ENCODE peak calls at places on chromosome 20, in ten cellular contexts. W, O, U, V, Y, H, T, P, A and D are unnamed samples.
A peak's percentile ranks its signal among the peaks of the same experiment; 100 is the strongest.

GRCh38 chr20:50996901-50997830 is 25.7 kb downstream of the KCNG1 start:
- DNase-seq in O (no peak), V (no peak), U (peak; percentile 62), A (no peak), W (no peak), Y (no peak), T (no peak), P (no peak), H (no peak), D (no peak)

GRCh38 chr20:61186771-61187170 is 65.3 kb upstream of the CDH4 start:
- DNase-seq in A (no peak), U (no peak), W (no peak), V (no peak), H (no peak), Y (no peak), T (no peak), P (no peak), O (no peak), D (no peak)

GRCh38 chr20:4135385-4136077 is 120.2 kb upstream of the RNF24 start:
- DNase-seq in T (peak; percentile 50), U (peak; percentile 99), Y (no peak), H (peak; percentile 96), V (no peak), P (no peak), O (peak; percentile 64), W (no peak), A (peak; percentile 55), D (no peak)

GRCh38 chr20:45857836-45858250 is 429 bp downstream of the ZSWIM3 start:
- DNase-seq in T (peak; percentile 80), W (no peak), P (no peak), H (no peak), O (no peak), U (no peak), Y (no peak), A (no peak), V (no peak), D (peak; percentile 83)

GRCh38 chr20:44050925-44051660 is 135.9 kb downstream of the JPH2 start:
- DNase-seq in T (no peak), A (no peak), V (no peak), O (peak; percentile 24), U (no peak), H (no peak), W (no peak), P (peak; percentile 51), Y (no peak), D (no peak)

GRCh38 chr20:23187759-23188158 is 101.6 kb upstream of the CD93 start:
- DNase-seq in H (no peak), T (no peak), V (no peak), P (peak; percentile 60), Y (no peak), A (peak; percentile 43), U (no peak), W (no peak), O (peak; percentile 53), D (no peak)

GRCh38 chr20:51871943-51872342 is 69.6 kb upstream of the SALL4 start:
- DNase-seq in H (no peak), A (no peak), P (no peak), O (no peak), T (no peak), V (no peak), U (peak; percentile 64), W (no peak), Y (no peak), D (no peak)

GRCh38 chr20:14817121-14817520 is 479.7 kb upstream of the FLRT3 start:
- DNase-seq in W (no peak), V (no peak), P (no peak), T (no peak), A (no peak), U (no peak), Y (no peak), H (no peak), O (no peak), D (no peak)

GRCh38 chr20:17628101-17628841 is 53.8 kb downstream of the RRBP1 start:
- DNase-seq in H (no peak), T (no peak), W (no peak), A (no peak), O (no peak), V (peak; percentile 35), U (no peak), P (peak; percentile 63), Y (no peak), D (no peak)

GRCh38 chr20:41276317-41276751 is 41.2 kb downstream of the ZHX3 start:
- DNase-seq in H (no peak), A (no peak), P (no peak), U (no peak), Y (no peak), O (no peak), W (no peak), T (no peak), V (no peak), D (no peak)

GRCh38 chr20:41273445-41273844 is 44.1 kb downstream of the ZHX3 start:
- DNase-seq in U (no peak), H (no peak), Y (no peak), T (no peak), V (no peak), P (no peak), O (no peak), W (no peak), A (no peak), D (no peak)

GRCh38 chr20:41275181-41275793 is 42.2 kb downstream of the ZHX3 start:
- DNase-seq in A (peak; percentile 24), V (no peak), O (peak; percentile 38), P (no peak), W (no peak), Y (no peak), U (peak; percentile 69), H (no peak), T (no peak), D (no peak)

GRCh38 chr20:41277049-41277448 is 40.5 kb downstream of the ZHX3 start:
- DNase-seq in T (no peak), P (no peak), O (no peak), U (no peak), A (no peak), V (no peak), W (no peak), H (no peak), Y (no peak), D (no peak)

GRCh38 chr20:41274152-41274551 is 43.4 kb downstream of the ZHX3 start:
- DNase-seq in O (no peak), T (no peak), W (no peak), U (no peak), P (no peak), Y (no peak), H (no peak), V (no peak), A (no peak), D (no peak)
- H3K27ac ChIP-seq in O (no peak overlapping the region), T (no peak overlapping the region), W (no peak overlapping the region), U (no peak overlapping the region), P (no peak overlapping the region), Y (no peak overlapping the region), H (no peak overlapping the region), V (no peak overlapping the region), A (no peak overlapping the region), D (no peak overlapping the region)

GRCh38 chr20:31841928-31842327 is 3.5 kb downstream of the FOXS1 start:
- DNase-seq in H (no peak), T (peak; percentile 75), P (no peak), O (no peak), W (no peak), V (peak; percentile 87), U (peak; percentile 79), A (no peak), Y (no peak), D (no peak)
- H3K27ac ChIP-seq in H (no peak overlapping the region), T (no peak overlapping the region), P (peak overlapping the region; percentile 62), O (no peak overlapping the region), W (no peak overlapping the region), V (peak overlapping the region; percentile 71), U (peak overlapping the region; percentile 17), A (no peak overlapping the region), Y (no peak overlapping the region), D (no peak overlapping the region)

DNA sequence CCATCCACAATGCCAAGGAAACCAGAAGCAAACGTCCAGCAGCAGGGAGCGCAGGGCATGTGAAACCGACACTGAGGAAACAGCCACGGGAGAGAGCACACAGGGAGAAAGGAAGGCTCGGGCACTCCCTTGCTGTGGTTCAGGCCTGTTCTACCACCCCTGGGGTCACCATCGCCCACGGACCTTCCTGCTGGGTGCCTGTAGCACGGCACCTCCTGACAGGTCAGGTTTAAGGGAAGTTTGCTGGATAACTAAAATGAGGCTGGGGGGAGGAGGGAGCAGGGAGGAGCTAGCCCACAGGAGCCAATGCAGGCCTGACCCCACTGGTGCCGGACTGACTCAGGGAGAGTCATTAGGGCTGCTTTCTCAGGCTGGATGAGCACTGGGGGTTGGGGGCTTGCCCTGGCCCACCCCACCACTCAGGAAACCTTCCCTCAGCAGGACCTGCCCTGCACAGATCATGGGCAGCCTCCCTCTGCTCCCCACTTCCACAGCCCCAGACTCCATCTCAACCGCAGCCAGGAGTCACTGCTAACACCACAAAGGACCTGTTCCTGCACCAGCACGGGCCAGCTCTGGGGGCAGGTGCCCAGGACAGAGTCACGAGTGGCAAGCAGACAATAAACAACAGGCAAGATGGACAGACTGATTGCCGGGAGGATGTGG is 2.3 kb downstream of the UCKL1 start:
- DNase-seq in U (no peak), T (no peak), Y (no peak), H (no peak), P (peak; percentile 76), V (no peak), O (no peak), W (no peak), A (no peak), D (no peak)
- H3K27ac ChIP-seq in U (no peak overlapping the region), T (no peak overlapping the region), Y (no peak overlapping the region), H (peak overlapping the region; percentile 99), P (peak overlapping the region; percentile 96), V (no peak overlapping the region), O (no peak overlapping the region), W (no peak overlapping the region), A (no peak overlapping the region), D (no peak overlapping the region)

DNA sequence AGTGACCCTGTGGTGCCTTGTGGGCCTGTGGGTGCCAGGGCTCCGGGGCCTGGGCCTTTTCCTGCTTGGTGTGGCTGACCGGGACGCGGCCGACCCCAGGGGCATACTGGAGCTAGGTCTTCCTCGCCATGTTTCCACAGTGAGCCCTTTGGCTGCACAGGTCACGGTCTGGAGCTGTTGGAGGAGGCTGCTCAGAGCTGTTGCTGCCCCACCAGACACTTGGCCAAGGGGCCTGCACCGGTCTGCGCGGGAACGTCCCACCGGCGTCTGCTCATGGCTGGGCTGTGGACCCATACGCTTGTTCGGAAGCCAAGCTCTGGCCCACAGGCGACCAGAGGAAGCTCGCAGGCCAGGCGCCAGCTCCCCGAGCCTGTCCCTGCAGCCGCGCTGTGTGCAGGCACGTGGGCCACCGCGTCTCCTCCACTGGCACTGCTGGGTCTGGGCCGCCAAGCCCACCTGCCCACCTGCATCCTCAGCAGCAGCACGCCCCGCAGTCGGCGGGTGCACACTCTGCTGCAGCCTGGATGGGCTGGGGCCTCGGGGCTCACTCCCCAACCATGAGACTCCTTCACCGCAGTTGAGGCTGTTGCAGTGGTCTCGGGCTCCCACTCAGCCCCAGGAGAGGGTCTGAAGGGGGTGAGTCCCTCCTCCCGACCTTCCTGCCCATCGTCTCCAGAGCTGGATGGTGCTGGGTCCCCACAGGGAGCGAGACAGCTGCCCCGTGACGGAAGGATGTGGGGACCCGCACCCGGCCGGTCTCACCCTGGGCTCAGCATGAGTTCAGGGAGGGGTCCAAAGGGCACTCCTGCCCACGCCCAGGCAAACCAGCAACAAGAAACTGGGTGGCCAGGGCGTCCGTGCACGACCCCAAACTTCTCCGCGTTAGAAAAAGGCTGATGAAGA is 15.5 kb upstream of the TCFL5 start:
- DNase-seq in W (no peak), A (peak; percentile 58), U (no peak), H (no peak), Y (peak; percentile 83), P (peak; percentile 87), O (no peak), T (no peak), V (peak; percentile 91), D (no peak)
- H3K27ac ChIP-seq in W (no peak overlapping the region), A (no peak overlapping the region), U (no peak overlapping the region), H (peak overlapping the region; percentile 13), Y (no peak overlapping the region), P (peak overlapping the region; percentile 75), O (no peak overlapping the region), T (no peak overlapping the region), V (no peak overlapping the region), D (no peak overlapping the region)